ENCODE peak calls at places on chromosome 10, in four cellular contexts. K is mammary epithelial cell, C is endodermal cell, Y is IMR-90. D is an unnamed sample.

GRCh38 chr10:58266826-58267712 is 625 bp downstream of the IPMK start:
- DNase-seq in K (peak), C (peak), Y (peak), D (peak)

GRCh38 chr10:19331164-19331563 is 282.6 kb downstream of the MALRD1 start:
- DNase-seq in K (no peak), C (no peak), Y (no peak), D (no peak)

GRCh38 chr10:15131330-15131729 is 34.2 kb downstream of the RPP38 start:
- DNase-seq in K (no peak), C (no peak), Y (no peak), D (no peak)

GRCh38 chr10:63825766-63826165 is 304.6 kb downstream of the REEP3 start:
- DNase-seq in K (no peak), C (no peak), Y (no peak), D (no peak)

GRCh38 chr10:1036341-1036791 is 10.7 kb upstream of the IDI2 start:
- DNase-seq in K (peak), C (peak), Y (peak), D (peak)

GRCh38 chr10:75679546-75679945 is 248.1 kb downstream of the LRMDA start:
- DNase-seq in K (no peak), C (no peak), Y (no peak), D (no peak)

GRCh38 chr10:129918836-129919235 is 45.2 kb downstream of the EBF3 start:
- DNase-seq in K (no peak), C (no peak), Y (no peak), D (no peak)

GRCh38 chr10:124521429-124521871 is 59.8 kb downstream of the LHPP start:
- DNase-seq in K (no peak), C (peak), Y (no peak), D (no peak)

GRCh38 chr10:59323831-59324401 is 38.4 kb downstream of the FAM13C start:
- DNase-seq in K (no peak), C (no peak), Y (no peak), D (no peak)

GRCh38 chr10:47160229-47160908 is 139.6 kb upstream of the GDF10 start:
- DNase-seq in K (no peak), C (peak), Y (no peak), D (no peak)

GRCh38 chr10:119501690-119502089 is 40.8 kb downstream of the RGS10 start:
- DNase-seq in K (no peak), C (no peak), Y (no peak), D (peak)

GRCh38 chr10:133293810-133294119 is 14.9 kb downstream of the TUBGCP2 start:
- DNase-seq in K (no peak), C (no peak), Y (no peak), D (no peak)

GRCh38 chr10:60905580-60905979 is 38.4 kb downstream of the RHOBTB1 start:
- DNase-seq in K (no peak), C (no peak), Y (peak), D (no peak)

GRCh38 chr10:91420868-91421267 is 10.7 kb downstream of the HECTD2 start:
- DNase-seq in K (peak), C (no peak), Y (peak), D (no peak)

GRCh38 chr10:91477236-91477635 is 67.1 kb downstream of the HECTD2 start:
- DNase-seq in K (no peak), C (no peak), Y (no peak), D (no peak)

GRCh38 chr10:130194194-130194990 is 58.2 kb downstream of the GLRX3 start:
- DNase-seq in K (no peak), C (no peak), Y (peak), D (no peak)

GRCh38 chr10:132421377-132422168 is 24.6 kb downstream of the PWWP2B start:
- DNase-seq in K (no peak), C (no peak), Y (peak), D (no peak)

GRCh38 chr10:78756604-78757442 is 311.9 kb upstream of the ZMIZ1 start:
- DNase-seq in K (peak), C (peak), Y (peak), D (peak)

GRCh38 chr10:44132361-44133289 is 252.3 kb downstream of the CXCL12 start:
- DNase-seq in K (no peak), C (no peak), Y (no peak), D (no peak)

GRCh38 chr10:48798486-48799254 is 114.0 kb downstream of the WDFY4 start:
- DNase-seq in K (peak), C (no peak), Y (peak), D (no peak)

GRCh38 chr10:132363376-132363775 is 31.4 kb downstream of the LRRC27 start:
- DNase-seq in K (no peak), C (no peak), Y (no peak), D (no peak)

GRCh38 chr10:3907514-3907913 is 122.5 kb upstream of the KLF6 start:
- DNase-seq in K (no peak), C (no peak), Y (peak), D (no peak)

GRCh38 chr10:61899045-61899444 is 2.5 kb upstream of the ARID5B start:
- DNase-seq in K (peak), C (no peak), Y (peak), D (no peak)

GRCh38 chr10:58820862-58821559 is 308.3 kb downstream of the BICC1 start:
- DNase-seq in K (peak), C (no peak), Y (peak), D (no peak)

GRCh38 chr10:14247650-14248258 is 83.0 kb downstream of the FRMD4A start:
- DNase-seq in K (no peak), C (no peak), Y (no peak), D (no peak)

GRCh38 chr10:11454958-11455566 is 156.4 kb downstream of the USP6NL start:
- DNase-seq in K (no peak), C (peak), Y (no peak), D (no peak)

GRCh38 chr10:110901954-110902819 is 16.8 kb downstream of the BBIP1 start:
- DNase-seq in K (peak), C (no peak), Y (peak), D (no peak)

GRCh38 chr10:110228066-110228465 is 20.7 kb downstream of the MXI1 start:
- DNase-seq in K (no peak), C (no peak), Y (no peak), D (no peak)

GRCh38 chr10:28105561-28105960 is 106.7 kb upstream of the ODAD2 start:
- DNase-seq in K (no peak), C (no peak), Y (no peak), D (no peak)

GRCh38 chr10:127563718-127564553 is 14.8 kb downstream of the NPS start:
- DNase-seq in K (peak), C (peak), Y (no peak), D (peak)

GRCh38 chr10:70753841-70754621 is 31.1 kb downstream of the TBATA start:
- DNase-seq in K (no peak), C (peak), Y (peak), D (no peak)

GRCh38 chr10:80530251-80530650 is 7.5 kb upstream of the SH2D4B start:
- DNase-seq in K (no peak), C (peak), Y (peak), D (peak)

GRCh38 chr10:21369697-21370096 is 155.8 kb downstream of the SKIDA1 start:
- DNase-seq in K (no peak), C (no peak), Y (peak), D (no peak)

GRCh38 chr10:111233439-111233838 is 156.6 kb downstream of the ADRA2A start:
- DNase-seq in K (no peak), C (peak), Y (no peak), D (no peak)

GRCh38 chr10:132716691-132717490 is 69.1 kb downstream of the NKX6-2 start:
- DNase-seq in K (no peak), C (peak), Y (no peak), D (no peak)

GRCh38 chr10:23204773-23205172 is 12.7 kb downstream of the PTF1A start:
- DNase-seq in K (no peak), C (peak), Y (no peak), D (no peak)
- TF ChIP-seq CTCF in K (no peak), C (peak), Y (no peak), D (no peak)

DNA sequence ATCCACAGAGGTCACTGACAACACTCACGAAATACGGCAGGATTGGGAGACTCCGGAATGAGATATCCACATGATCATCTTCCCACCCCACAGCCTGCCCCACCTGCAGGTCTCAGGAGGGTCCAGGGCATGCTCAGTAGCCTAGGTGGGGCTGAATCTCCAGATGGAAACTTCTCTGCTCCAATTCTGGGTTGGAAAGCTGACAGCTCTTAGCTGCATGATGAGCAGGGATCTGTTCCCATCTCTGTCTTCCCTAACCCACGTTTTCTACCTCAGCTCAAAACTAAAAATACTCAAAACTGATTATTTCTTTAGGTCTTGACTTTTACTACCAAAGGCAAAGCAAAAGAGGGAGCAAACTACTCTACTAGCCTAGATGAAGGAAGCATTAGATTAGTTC is 120.8 kb downstream of the SORBS1 start:
- DNase-seq in K (no peak), C (no peak), Y (no peak), D (no peak)
- TF ChIP-seq CTCF in K (no peak), C (no peak), Y (no peak), D (no peak)

GRCh38 chr10:93568105-93568390 is 1.6 kb downstream of the FFAR4 start:
- DNase-seq in K (no peak), C (peak), Y (no peak), D (no peak)
- TF ChIP-seq CTCF in K (no peak), C (no peak), Y (no peak), D (no peak)

DNA sequence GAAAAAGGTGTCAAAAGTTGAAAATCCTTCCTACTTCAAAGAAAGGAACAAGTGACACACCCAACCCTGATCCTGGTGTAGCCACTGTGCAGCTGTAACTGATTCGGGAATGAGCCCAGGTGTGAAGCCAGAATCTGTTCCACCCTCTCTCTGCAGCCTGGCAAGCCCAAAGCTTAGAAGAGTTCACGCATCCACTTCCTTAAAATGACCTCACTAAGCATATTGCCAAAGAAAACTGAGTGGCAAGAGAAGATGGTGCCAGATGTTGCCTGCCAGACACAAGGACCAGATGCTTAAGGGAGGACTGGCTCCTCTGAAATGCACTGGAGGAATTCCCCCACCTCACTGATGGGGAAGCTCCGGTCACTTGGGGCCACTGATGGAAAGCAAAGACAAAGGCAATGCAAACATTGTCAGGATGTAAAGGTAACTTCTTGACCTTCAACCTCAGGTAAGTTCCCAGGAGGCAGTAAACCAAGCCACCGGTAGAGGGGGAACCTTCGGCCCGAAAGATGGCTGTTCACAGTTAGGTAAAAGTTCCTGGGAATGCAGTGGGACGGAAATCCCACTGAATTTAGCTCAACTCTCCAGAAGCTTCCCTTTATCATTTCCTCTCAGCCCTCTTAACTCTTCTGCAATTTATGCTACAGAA is 554.9 kb downstream of the KCNMA1 start:
- DNase-seq in K (no peak), C (peak), Y (peak), D (no peak)
- TF ChIP-seq CTCF in K (no peak), C (peak), Y (no peak), D (no peak)

GRCh38 chr10:72417971-72418370 is 63.3 kb upstream of the DNAJB12 start:
- DNase-seq in K (no peak), C (no peak), Y (no peak), D (no peak)

GRCh38 chr10:72419241-72419640 is 64.5 kb upstream of the DNAJB12 start:
- DNase-seq in K (no peak), C (no peak), Y (no peak), D (no peak)

GRCh38 chr10:72418679-72419078 is 64.0 kb upstream of the DNAJB12 start:
- DNase-seq in K (no peak), C (no peak), Y (no peak), D (no peak)

GRCh38 chr10:72416661-72417060 is 61.9 kb upstream of the DNAJB12 start:
- DNase-seq in K (no peak), C (no peak), Y (no peak), D (no peak)

GRCh38 chr10:72414642-72415041 is 59.9 kb upstream of the DNAJB12 start:
- DNase-seq in K (no peak), C (no peak), Y (no peak), D (no peak)
- TF ChIP-seq CTCF in K (no peak), C (no peak), Y (no peak), D (no peak)